ENCODE peak calls at places on chromosomes 13 and 19, in seven cellular contexts. N, S, B, V, X, C and E are unnamed samples.

GRCh38 chr13:105627270-105627669 is 908.2 kb downstream of the EFNB2 start:
- DNase-seq in C (no peak), S (no peak), V (no peak), N (no peak), X (no peak), B (peak), E (no peak)

GRCh38 chr19:51246153-51246552 is 4.7 kb upstream of the SIGLECL1 start:
- DNase-seq in N (no peak), C (no peak), B (peak), X (no peak), V (no peak), S (no peak), E (no peak)

GRCh38 chr19:50842130-50842529 is 8.8 kb upstream of the KLK15 start:
- DNase-seq in X (no peak), B (no peak), V (no peak), S (no peak), N (no peak), C (no peak), E (no peak)

GRCh38 chr19:46271488-46272197 is 25.2 kb upstream of the HIF3A start:
- DNase-seq in S (no peak), C (no peak), V (no peak), B (peak), N (peak), X (peak), E (no peak)

GRCh38 chr13:98239156-98240076 is 62.3 kb upstream of the RNF113B start:
- DNase-seq in X (no peak), V (no peak), C (no peak), B (no peak), N (no peak), S (peak), E (no peak)

GRCh38 chr19:1065606-1066109 is 1.3 kb upstream of the ARHGAP45 start:
- DNase-seq in C (no peak), B (no peak), N (no peak), X (no peak), V (no peak), S (no peak), E (no peak)

GRCh38 chr13:51156666-51157065 is 45.6 kb upstream of the C13orf42 start:
- DNase-seq in X (no peak), V (no peak), N (no peak), C (no peak), S (no peak), B (no peak), E (no peak)

GRCh38 chr19:52142001-52142595 is 2.4 kb upstream of the ZNF616 start:
- DNase-seq in V (no peak), N (no peak), B (no peak), S (no peak), C (no peak), X (no peak), E (no peak)